ENCODE peak calls at places on chromosomes 6 and 20, in four cellular contexts. O is DND-41, W is fibroblast of the aortic adventitia, L is A549. G is an unnamed sample.

GRCh38 chr6:40325791-40326190 is 261.4 kb downstream of the LRFN2 start:
- DNase-seq in O (no peak), L (no peak), W (no peak), G (peak; percentile 27)

GRCh38 chr6:136696238-136696637 is 96.0 kb downstream of the MAP3K5 start:
- DNase-seq in L (no peak), O (no peak), W (no peak), G (no peak)

GRCh38 chr6:32113386-32114352 is 4.5 kb upstream of the TNXB start:
- DNase-seq in L (peak; percentile 73), W (peak; percentile 99), O (no peak), G (no peak)

GRCh38 chr20:6623989-6624388 is 143.5 kb upstream of the BMP2 start:
- DNase-seq in W (no peak), L (no peak), O (no peak), G (no peak)

GRCh38 chr20:48725589-48725991 is 102.2 kb downstream of the PREX1 start:
- DNase-seq in L (peak; percentile 71), O (peak; percentile 20), W (peak; percentile 72), G (peak; percentile 30)

GRCh38 chr6:41967312-41968287 is 26.0 kb upstream of the CCND3 start:
- DNase-seq in L (peak; percentile 97), W (peak; percentile 46), O (no peak), G (no peak)

GRCh38 chr6:38476141-38476540 is 163.6 kb downstream of the BTBD9 start:
- DNase-seq in O (no peak), W (no peak), L (no peak), G (no peak)

GRCh38 chr6:20632696-20633095 is 98.4 kb downstream of the CDKAL1 start:
- DNase-seq in W (no peak), O (peak; percentile 45), L (no peak), G (peak; percentile 24)

GRCh38 chr6:135451617-135452190 is 45.8 kb downstream of the AHI1 start:
- DNase-seq in W (peak; percentile 70), O (no peak), L (peak; percentile 32), G (no peak)

GRCh38 chr20:58306421-58307261 is 2.9 kb upstream of the RAB22A start:
- DNase-seq in O (peak; percentile 37), L (peak; percentile 30), W (peak; percentile 23), G (peak; percentile 80)

GRCh38 chr6:2354138-2354491 is 108.7 kb upstream of the GMDS start:
- DNase-seq in O (no peak), W (no peak), L (no peak), G (no peak)
- TF ChIP-seq CTCF in O (no peak), W (no peak), L (no peak), G (peak; percentile 50)

DNA sequence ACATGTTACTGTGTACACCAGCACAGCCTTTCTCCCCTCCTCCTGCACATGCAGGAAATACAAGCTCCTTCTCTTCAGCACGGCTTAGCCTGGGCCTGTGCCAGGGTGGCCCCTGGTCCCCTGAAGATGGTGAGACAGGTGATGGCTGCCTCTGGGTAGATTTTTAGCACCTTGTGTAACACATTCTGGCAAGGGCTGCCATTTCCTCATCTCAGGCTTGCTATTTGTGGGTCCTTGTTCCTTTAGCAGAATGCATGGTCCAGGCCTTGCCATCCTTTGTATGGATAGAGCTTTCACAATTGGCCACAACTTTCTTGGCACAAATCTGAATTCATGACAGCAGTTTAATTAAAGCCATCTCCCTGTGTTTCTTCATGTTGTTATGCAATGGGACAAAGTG is 151.3 kb downstream of the CDC5L start:
- DNase-seq in O (no peak), L (no peak), W (no peak), G (no peak)
- TF ChIP-seq CTCF in O (no peak), L (no peak), W (no peak), G (no peak)

GRCh38 chr6:8588176-8588575 is 152.8 kb upstream of the SLC35B3 start:
- DNase-seq in W (no peak), L (no peak), O (no peak), G (no peak)

GRCh38 chr6:8589941-8590676 is 154.8 kb upstream of the SLC35B3 start:
- DNase-seq in W (no peak), O (no peak), L (peak; percentile 4), G (peak; percentile 1)
- TF ChIP-seq CTCF in W (no peak), O (no peak), L (no peak), G (no peak)

GRCh38 chr6:166707045-166707444 is 80.0 kb upstream of the RPS6KA2 start:
- DNase-seq in W (peak; percentile 8), O (peak; percentile 7), L (peak; percentile 35), G (peak; percentile 55)
- TF ChIP-seq CTCF in W (peak; percentile 47), O (peak; percentile 41), L (no peak), G (no peak)

DNA sequence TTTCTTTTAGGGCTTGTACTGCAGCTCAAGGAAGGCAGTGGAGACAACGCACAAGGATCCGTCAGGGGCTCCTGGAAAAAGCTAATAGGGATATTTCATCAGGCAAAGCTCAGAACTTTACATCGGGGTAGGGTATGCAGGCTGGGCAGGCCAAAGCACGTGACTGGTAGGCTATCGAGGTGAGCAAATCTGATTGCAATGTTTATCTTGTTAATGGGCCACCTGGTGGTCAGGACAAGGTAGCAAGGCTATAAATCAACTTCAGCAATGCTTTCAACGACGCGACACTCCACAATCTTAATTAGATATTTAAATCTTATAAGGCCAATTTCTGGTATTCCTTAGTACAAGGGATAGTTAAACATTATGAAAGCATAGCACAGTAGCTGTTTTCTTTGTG is 1302.8 kb upstream of the EYS start:
- DNase-seq in O (no peak), W (no peak), L (peak; percentile 1), G (no peak)
- TF ChIP-seq CTCF in O (peak; percentile 22), W (peak; percentile 11), L (no peak), G (no peak)

GRCh38 chr20:4894981-4895381 is 106.3 kb downstream of the SLC23A2 start:
- DNase-seq in L (no peak), W (no peak), O (no peak), G (no peak)
- TF ChIP-seq CTCF in L (no peak), W (no peak), O (no peak), G (no peak)

DNA sequence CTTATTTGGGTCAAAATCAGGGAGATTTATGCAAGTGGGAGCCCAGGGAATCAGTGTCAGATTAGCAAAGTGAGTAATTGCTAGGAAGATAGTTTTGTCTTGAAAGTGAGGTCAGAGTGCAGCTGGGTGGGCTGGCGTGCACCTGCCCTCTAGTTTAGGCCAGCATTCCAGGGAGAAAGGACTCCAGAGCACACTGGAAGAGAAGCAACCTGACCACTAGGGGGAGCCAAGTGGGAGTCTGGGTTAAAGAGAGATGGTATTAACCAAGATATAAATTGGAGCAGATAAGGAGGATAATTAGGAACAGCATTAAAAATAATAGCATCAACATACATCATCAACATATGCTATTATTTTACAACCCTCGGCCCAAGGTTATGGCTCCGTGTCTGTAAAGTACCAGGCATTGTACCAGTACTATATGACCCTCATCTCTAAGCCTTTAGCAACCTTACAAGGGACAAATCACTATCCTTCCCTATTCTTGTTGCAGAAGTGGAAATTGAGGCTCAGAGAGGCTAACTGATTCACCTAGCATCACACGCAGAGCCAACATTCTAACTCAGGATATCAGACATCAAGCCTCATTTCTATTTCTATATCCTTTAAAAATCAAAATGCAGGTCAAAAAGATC is 57.8 kb downstream of the SLC2A10 start:
- DNase-seq in W (peak; percentile 47), O (peak; percentile 30), L (peak; percentile 61), G (peak; percentile 24)
- TF ChIP-seq CTCF in W (peak; percentile 66), O (peak; percentile 81), L (peak; percentile 81), G (peak; percentile 69)

GRCh38 chr6:111256646-111257045 is 169.3 kb downstream of the SLC16A10 start:
- DNase-seq in W (peak; percentile 53), O (no peak), L (peak; percentile 12), G (no peak)
- TF ChIP-seq CTCF in W (peak; percentile 31), O (no peak), L (peak; percentile 58), G (no peak)

GRCh38 chr6:13229205-13230085 is 98.9 kb downstream of the TBC1D7 start:
- DNase-seq in O (no peak), W (no peak), L (peak; percentile 32), G (peak; percentile 83)
- TF ChIP-seq CTCF in O (no peak), W (no peak), L (peak; percentile 37), G (no peak)

GRCh38 chr6:77650098-77650663 is 2.7 kb upstream of the MEI4 start:
- DNase-seq in L (no peak), O (no peak), W (no peak), G (peak; percentile 28)
- TF ChIP-seq CTCF in L (no peak), O (no peak), W (no peak), G (peak; percentile 9)

G was measured in activated CD8-positive, alpha-beta T cell treated with anti-CD3 and anti-CD28 coated beads for 36 hours.